ENCODE peak calls at places on chromosome 5, in five cellular contexts. T, R, Q, W and D are unnamed samples. For H3K4me1, the result is how much of the 10 kb centered on the place peaks cover.

GRCh38 chr5:141039061-141039460 is 12.1 kb upstream of the PCDHB1 start:
- DNase-seq in T (no peak), R (no peak), W (no peak), Q (no peak), D (no peak)

GRCh38 chr5:126683912-126684311 is 83.2 kb downstream of the PHAX start:
- DNase-seq in T (no peak), R (no peak), Q (no peak), W (no peak), D (no peak)

GRCh38 chr5:172840077-172840777 is 6.2 kb downstream of the ERGIC1 start:
- DNase-seq in R (no peak), T (peak), Q (no peak), W (no peak), D (peak)

GRCh38 chr5:92991681-92992472 is 589.1 kb downstream of the NR2F1-AS1 start:
- DNase-seq in W (no peak), Q (no peak), T (peak), R (no peak), D (peak)

GRCh38 chr5:157540707-157541451 is 34.7 kb downstream of the ADAM19 start:
- DNase-seq in R (no peak), Q (peak), W (peak), T (peak), D (peak)

GRCh38 chr5:112312810-112313209 is 106.3 kb downstream of the EPB41L4A start:
- DNase-seq in R (no peak), Q (no peak), T (no peak), W (no peak), D (peak)

GRCh38 chr5:141182248-141182647 is at the start of gene PCDHB16:
- DNase-seq in T (peak), Q (peak), R (peak), W (no peak), D (peak)

GRCh38 chr5:111135946-111136345 is 43.8 kb downstream of the WDR36 start:
- DNase-seq in W (no peak), R (no peak), T (no peak), Q (no peak), D (peak)

GRCh38 chr5:179605026-179605833 is 18.2 kb downstream of the HNRNPH1 start:
- DNase-seq in R (no peak), T (no peak), W (no peak), Q (no peak), D (peak)

GRCh38 chr5:31232273-31232888 is 38.9 kb downstream of the CDH6 start:
- DNase-seq in R (peak), Q (no peak), W (no peak), T (peak), D (peak)

GRCh38 chr5:12016149-12016740 is 112.0 kb upstream of the CTNND2 start:
- DNase-seq in R (no peak), W (no peak), T (peak), Q (no peak), D (no peak)

GRCh38 chr5:6711409-6712135 is 1.7 kb upstream of the TENT4A start:
- DNase-seq in W (no peak), R (no peak), T (no peak), Q (no peak), D (no peak)

GRCh38 chr5:21776466-21776865 is 1076.7 kb downstream of the CDH12 start:
- DNase-seq in Q (no peak), T (no peak), W (no peak), R (no peak), D (no peak)

GRCh38 chr5:38445374-38446028 is 110.9 kb downstream of the LIFR start:
- DNase-seq in T (no peak), Q (peak), R (no peak), W (no peak), D (no peak)

GRCh38 chr5:38446029-38446522 is 110.4 kb downstream of the LIFR start:
- DNase-seq in W (no peak), Q (no peak), T (no peak), R (no peak), D (no peak)

GRCh38 chr5:38447786-38448185 is 108.7 kb downstream of the LIFR start:
- DNase-seq in W (no peak), R (no peak), T (no peak), Q (peak), D (no peak)

GRCh38 chr5:38441730-38442573 is 114.5 kb downstream of the LIFR start:
- DNase-seq in Q (peak), R (peak), T (peak), W (peak), D (peak)

GRCh38 chr5:38443390-38443789 is 113.1 kb downstream of the LIFR start:
- DNase-seq in W (no peak), R (no peak), T (no peak), Q (no peak), D (no peak)
- H3K27ac ChIP-seq in W (no peak), R (no peak), T (no peak), Q (no peak), D (no peak)

GRCh38 chr5:133867851-133868545 is 100.4 kb downstream of the C5orf15 start:
- DNase-seq in T (no peak), R (no peak), Q (no peak), W (no peak), D (no peak)
- H3K4me1 ChIP-seq in T (under half), R (under half), Q (under half), W (under half), D (under half)

DNA sequence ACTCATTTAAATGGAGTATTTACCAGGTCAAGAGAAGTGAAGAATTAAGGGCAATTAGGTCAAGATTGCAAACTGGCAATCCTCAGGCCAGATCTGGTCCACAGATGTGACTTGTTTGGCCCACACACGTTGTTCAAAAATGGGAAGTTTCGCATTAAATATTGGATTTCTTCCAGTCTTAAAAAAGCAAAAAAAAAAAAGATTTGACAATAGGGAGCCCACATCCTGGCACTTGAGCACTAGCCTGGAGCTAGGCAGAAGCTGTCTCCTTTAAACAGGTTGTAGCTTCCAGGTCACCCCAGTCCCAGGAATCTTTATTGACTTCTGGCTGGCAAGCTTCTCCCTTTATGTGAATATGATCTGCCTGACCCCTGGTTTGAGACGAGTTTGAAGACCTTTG is 520.4 kb downstream of the RAB3C start:
- DNase-seq in R (no peak), Q (no peak), T (no peak), W (no peak), D (no peak)
- H3K27ac ChIP-seq in R (peak), Q (no peak), T (no peak), W (no peak), D (no peak)

GRCh38 chr5:1002836-1003235 is 5.8 kb upstream of the NKD2 start:
- DNase-seq in T (no peak), R (no peak), W (peak), Q (no peak), D (no peak)
- H3K4me1 ChIP-seq in T (under half), R (under half), W (under half), Q (under half), D (under half)

GRCh38 chr5:103262422-103262871 is 3.9 kb downstream of the MACIR start:
- DNase-seq in T (no peak), Q (no peak), W (no peak), R (no peak), D (peak)
- H3K27ac ChIP-seq in T (no peak), Q (no peak), W (no peak), R (no peak), D (peak)